ENCODE peak calls at places on chromosome 14, in five cellular contexts. B is HCT116; C is activated CD8-positive, alpha-beta T cell treated with anti-CD3 and anti-CD28 coated beads for 36 hours; H is hepatocyte; E is lower leg skin. N is an unnamed sample.

GRCh38 chr14:29558516-29558915 is 369.1 kb downstream of the PRKD1 start:
- DNase-seq in E (no peak), B (no peak), C (no peak), H (no peak), N (no peak)

GRCh38 chr14:77303417-77304156 is 17.1 kb downstream of the POMT2 start:
- DNase-seq in C (peak), H (peak), B (peak), E (no peak), N (no peak)

GRCh38 chr14:85528882-85529585 is 910 bp upstream of the FLRT2 start:
- DNase-seq in H (peak), C (no peak), E (peak), B (no peak), N (no peak)

GRCh38 chr14:71606575-71606974 is 325.7 kb upstream of the RGS6 start:
- DNase-seq in B (no peak), C (no peak), H (no peak), E (no peak), N (no peak)

GRCh38 chr14:104341532-104342434 is 203.4 kb downstream of the KIF26A start:
- DNase-seq in C (peak), B (peak), E (peak), H (peak), N (peak)

GRCh38 chr14:51020024-51020710 is 74.7 kb downstream of the TRIM9 start:
- DNase-seq in E (no peak), B (no peak), C (no peak), H (no peak), N (no peak)

GRCh38 chr14:99047436-99048110 is 224.4 kb downstream of the BCL11B start:
- DNase-seq in H (no peak), C (peak), B (no peak), E (peak), N (no peak)

GRCh38 chr14:30252800-30253425 is 306.0 kb upstream of the G2E3 start:
- DNase-seq in H (no peak), E (no peak), C (no peak), B (no peak), N (no peak)

GRCh38 chr14:56310643-56311042 is 192.4 kb downstream of the PELI2 start:
- DNase-seq in E (no peak), H (no peak), C (no peak), B (no peak), N (no peak)

GRCh38 chr14:37599527-37600368 is 4.3 kb downstream of the TTC6 start:
- DNase-seq in C (no peak), E (no peak), H (peak), B (no peak), N (peak)

GRCh38 chr14:104395941-104396681 is 183.5 kb upstream of the C14orf180 start:
- DNase-seq in H (no peak), B (no peak), E (peak), C (no peak), N (no peak)

GRCh38 chr14:83173687-83174086 is 1640.0 kb upstream of the SEL1L start:
- DNase-seq in B (no peak), E (no peak), H (no peak), C (no peak), N (no peak)
- TF ChIP-seq CTCF in B (no peak), E (no peak), H (no peak), C (no peak), N (no peak)

DNA sequence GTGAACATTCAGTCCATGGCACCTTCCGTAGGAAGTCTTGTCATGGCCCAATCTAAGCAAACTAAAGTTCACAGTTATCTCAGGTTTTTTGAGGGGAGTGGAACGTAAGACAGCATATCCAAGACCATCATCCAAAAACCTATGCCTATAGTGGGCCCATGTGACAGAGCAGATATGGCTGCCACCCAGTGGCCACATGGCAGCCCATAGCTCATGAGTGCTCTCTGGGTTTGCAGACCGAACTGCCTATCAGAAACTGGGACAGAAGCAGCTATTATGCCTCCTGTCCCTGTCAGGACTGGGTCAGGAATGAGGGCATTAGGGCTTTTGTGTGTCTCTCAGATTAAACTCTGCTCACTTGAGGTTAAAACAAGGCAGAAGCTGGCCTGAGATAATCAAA is 503.7 kb downstream of the NRXN3 start:
- DNase-seq in H (no peak), C (no peak), E (no peak), B (no peak), N (no peak)
- TF ChIP-seq CTCF in H (no peak), C (no peak), E (no peak), B (no peak), N (no peak)

GRCh38 chr14:74207943-74208342 is 31.3 kb upstream of the VSX2 start:
- DNase-seq in E (no peak), H (no peak), C (peak), B (peak), N (no peak)
- TF ChIP-seq CTCF in E (no peak), H (no peak), C (no peak), B (peak), N (no peak)

DNA sequence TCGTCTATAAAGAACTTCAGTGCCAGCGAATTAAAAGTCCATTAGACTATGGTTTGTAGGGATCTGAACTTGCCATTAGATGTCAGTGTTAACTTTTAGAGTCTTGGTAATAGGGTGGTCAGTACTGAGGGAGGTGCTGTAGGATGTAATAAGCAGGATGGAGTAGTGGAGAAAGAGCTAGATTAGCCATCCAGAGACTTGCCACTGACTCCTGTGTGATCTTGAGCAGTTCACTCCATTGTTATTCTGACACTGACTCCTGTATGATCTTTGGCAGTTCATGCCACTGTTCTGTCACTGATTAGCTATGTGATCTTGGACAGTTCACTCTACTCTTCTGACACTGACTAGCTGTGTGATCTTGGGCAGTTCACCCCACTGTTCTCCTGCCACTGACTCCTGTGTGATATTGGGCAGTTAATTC is 133.6 kb downstream of the TTLL5 start:
- DNase-seq in E (no peak), B (peak), H (peak), C (no peak), N (no peak)
- TF ChIP-seq CTCF in E (no peak), B (peak), H (peak), C (no peak), N (no peak)

GRCh38 chr14:95855606-95856005 is 21.0 kb upstream of the TUNAR start:
- DNase-seq in E (peak), B (no peak), H (no peak), C (no peak), N (no peak)

GRCh38 chr14:95850429-95850828 is 26.2 kb upstream of the TUNAR start:
- DNase-seq in B (no peak), E (no peak), H (no peak), C (no peak), N (no peak)

DNA sequence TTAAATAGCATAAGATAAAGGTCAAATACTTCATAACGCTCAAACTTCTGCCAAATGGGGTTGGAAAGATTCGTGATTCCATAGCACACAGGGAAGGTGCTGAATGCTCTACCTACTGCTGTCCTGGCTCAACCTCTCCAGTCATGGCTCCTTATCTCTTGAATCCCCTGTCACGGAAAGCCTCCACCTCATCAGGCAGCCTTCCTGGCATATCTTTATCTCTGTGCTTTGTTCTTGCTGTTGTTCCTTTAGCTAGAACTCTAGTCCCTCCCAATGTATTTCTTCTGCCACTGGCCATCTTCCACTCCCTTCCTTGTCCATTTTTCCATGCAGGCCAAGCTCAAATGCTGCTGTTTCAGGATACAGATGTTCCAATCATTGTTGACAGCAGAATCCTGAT is 26.9 kb upstream of the TUNAR start:
- DNase-seq in B (no peak), H (no peak), C (no peak), E (no peak), N (no peak)
- TF ChIP-seq CTCF in B (no peak), H (no peak), C (no peak), E (no peak), N (no peak)